ENCODE peak calls at places on chromosomes 1 and 21, in ten cellular contexts. Z, X, Q, C, J, O, A, K, Y and R are unnamed samples.

GRCh38 chr1:101683561-101683960 is 313.2 kb downstream of the OLFM3 start:
- DNase-seq in Z (peak), X (no peak), Q (no peak), C (no peak), J (no peak), O (no peak), A (no peak), K (no peak), Y (no peak), R (no peak)

GRCh38 chr1:19091539-19091938 is 118.5 kb downstream of the UBR4 start:
- DNase-seq in Z (no peak), X (no peak), Q (no peak), C (no peak), J (no peak), O (peak), A (no peak), K (no peak), Y (no peak), R (no peak)

GRCh38 chr1:38860464-38860816 is 868 bp upstream of the RRAGC start:
- DNase-seq in Z (no peak), X (peak), Q (no peak), C (no peak), J (no peak), O (peak), A (no peak), K (no peak), Y (no peak), R (no peak)

GRCh38 chr1:9275567-9276034 is 17.1 kb upstream of the SPSB1 start:
- DNase-seq in Z (peak), X (peak), Q (peak), C (no peak), J (no peak), O (peak), A (peak), K (no peak), Y (peak), R (peak)

GRCh38 chr1:119878171-119878570 is 18.1 kb downstream of the ADAM30 start:
- DNase-seq in Z (no peak), X (no peak), Q (no peak), C (no peak), J (no peak), O (no peak), A (no peak), K (no peak), Y (no peak), R (no peak)

GRCh38 chr1:87794788-87795614 is 466.3 kb downstream of the LMO4 start:
- DNase-seq in Z (peak), X (peak), Q (no peak), C (no peak), J (no peak), O (peak), A (no peak), K (no peak), Y (peak), R (no peak)

GRCh38 chr1:214563881-214564280 is 12.5 kb upstream of the PTPN14 start:
- DNase-seq in Z (no peak), X (no peak), Q (no peak), C (no peak), J (no peak), O (peak), A (no peak), K (no peak), Y (no peak), R (no peak)

GRCh38 chr1:51433269-51433971 is 85.6 kb downstream of the EPS15 start:
- DNase-seq in Z (no peak), X (peak), Q (no peak), C (no peak), J (no peak), O (no peak), A (no peak), K (no peak), Y (no peak), R (no peak)

GRCh38 chr1:223429313-223429731 is 36.1 kb downstream of the CCDC185 start:
- DNase-seq in Z (no peak), X (peak), Q (no peak), C (no peak), J (no peak), O (peak), A (no peak), K (peak), Y (no peak), R (no peak)

GRCh38 chr1:205998457-205999241 is 4.5 kb downstream of the RAB7B start:
- DNase-seq in Z (no peak), X (no peak), Q (no peak), C (no peak), J (peak), O (no peak), A (no peak), K (no peak), Y (no peak), R (no peak)

GRCh38 chr21:38859852-38860251 is 54.1 kb downstream of the ETS2 start:
- DNase-seq in Z (no peak), X (no peak), Q (no peak), C (no peak), J (no peak), O (peak), A (no peak), K (no peak), Y (no peak), R (no peak)

GRCh38 chr21:38861989-38862683 is 56.4 kb downstream of the ETS2 start:
- DNase-seq in Z (no peak), X (no peak), Q (no peak), C (no peak), J (no peak), O (no peak), A (no peak), K (no peak), Y (no peak), R (no peak)

GRCh38 chr21:38863291-38863690 is 57.6 kb downstream of the ETS2 start:
- DNase-seq in Z (no peak), X (no peak), Q (no peak), C (no peak), J (no peak), O (no peak), A (no peak), K (no peak), Y (no peak), R (no peak)

GRCh38 chr21:38861006-38861405 is 55.3 kb downstream of the ETS2 start:
- DNase-seq in Z (no peak), X (no peak), Q (no peak), C (peak), J (peak), O (no peak), A (no peak), K (peak), Y (no peak), R (no peak)

GRCh38 chr21:38863843-38864363 is 58.2 kb downstream of the ETS2 start:
- DNase-seq in Z (no peak), X (no peak), Q (no peak), C (no peak), J (no peak), O (no peak), A (no peak), K (no peak), Y (no peak), R (no peak)
- H3K27ac ChIP-seq in Z (no peak), X (no peak), Q (no peak), C (no peak), J (no peak), O (no peak), A (no peak), K (no peak), Y (no peak), R (no peak)

GRCh38 chr1:94621392-94621791 is 79.8 kb upstream of the F3 start:
- DNase-seq in Z (no peak), X (no peak), Q (no peak), C (no peak), J (no peak), O (peak), A (no peak), K (no peak), Y (no peak), R (no peak)
- H3K27ac ChIP-seq in Z (no peak), X (no peak), Q (no peak), C (no peak), J (no peak), O (peak), A (no peak), K (no peak), Y (no peak), R (no peak)

DNA sequence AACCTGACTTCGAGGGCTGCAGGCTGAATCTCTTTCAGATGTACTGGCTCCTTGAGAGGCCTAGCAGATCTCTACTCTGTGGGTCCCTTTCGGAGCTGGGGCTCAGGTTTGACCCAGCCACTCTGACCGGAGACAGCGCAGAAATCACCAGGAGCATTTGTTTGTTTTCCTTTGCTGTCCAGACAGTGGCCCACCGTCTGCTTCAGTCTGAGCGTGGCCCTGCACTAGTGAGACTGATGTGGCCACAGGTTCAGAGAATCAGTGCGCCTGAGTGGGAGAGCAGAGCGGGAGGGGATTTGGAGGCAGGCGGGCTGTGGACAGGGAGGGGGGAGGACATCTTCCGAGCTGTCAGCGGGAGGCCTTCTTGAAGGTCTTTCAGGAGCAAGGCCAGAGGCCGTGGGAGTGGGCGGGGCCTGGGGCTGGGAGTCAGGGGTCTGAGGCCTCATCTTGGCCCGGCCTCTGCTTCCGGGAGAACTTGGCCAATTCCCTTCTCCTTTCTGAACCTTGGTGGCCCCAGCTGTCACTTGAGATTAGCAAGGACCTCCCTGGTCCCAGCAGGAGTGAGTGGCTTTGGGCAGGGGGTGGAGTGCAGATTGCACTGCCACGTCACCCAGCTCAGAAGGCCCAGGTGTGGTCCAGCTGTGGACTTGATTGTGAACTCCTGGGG is 8.1 kb downstream of the TNFRSF1B start:
- DNase-seq in Z (peak), X (peak), Q (no peak), C (peak), J (peak), O (no peak), A (no peak), K (peak), Y (no peak), R (no peak)
- H3K27ac ChIP-seq in Z (no peak), X (peak), Q (peak), C (peak), J (peak), O (no peak), A (peak), K (peak), Y (no peak), R (peak)

GRCh38 chr1:160167580-160167979 is 16.2 kb downstream of the ATP1A4 start:
- DNase-seq in Z (peak), X (no peak), Q (no peak), C (no peak), J (no peak), O (peak), A (no peak), K (no peak), Y (no peak), R (no peak)

GRCh38 chr1:160166459-160166858 is 15.1 kb downstream of the ATP1A4 start:
- DNase-seq in Z (no peak), X (no peak), Q (no peak), C (no peak), J (no peak), O (no peak), A (no peak), K (no peak), Y (no peak), R (no peak)

GRCh38 chr1:160168016-160168415 is 16.6 kb downstream of the ATP1A4 start:
- DNase-seq in Z (no peak), X (peak), Q (no peak), C (no peak), J (no peak), O (no peak), A (no peak), K (no peak), Y (no peak), R (no peak)

GRCh38 chr1:160168609-160169369 is 17.4 kb downstream of the ATP1A4 start:
- DNase-seq in Z (no peak), X (no peak), Q (no peak), C (no peak), J (no peak), O (no peak), A (no peak), K (no peak), Y (no peak), R (no peak)

DNA sequence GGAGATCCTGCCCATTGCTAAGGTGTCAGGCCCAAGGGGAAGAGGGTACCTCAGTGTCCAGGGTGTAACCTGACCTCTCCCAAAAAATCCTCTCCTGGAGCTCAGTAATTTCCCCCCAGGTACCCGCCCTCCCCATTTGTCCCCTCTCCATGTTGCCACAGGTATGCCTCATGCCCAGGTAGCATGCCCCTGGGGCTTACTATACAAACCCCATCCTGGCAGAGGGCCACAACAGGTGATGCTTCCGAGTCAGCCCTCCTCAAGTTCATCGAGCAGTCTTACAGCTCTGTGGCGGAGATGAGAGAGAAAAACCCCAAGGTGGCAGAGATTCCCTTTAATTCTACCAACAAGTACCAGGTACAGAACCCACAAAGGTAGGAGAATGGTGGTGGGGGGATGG is 15.7 kb downstream of the ATP1A4 start:
- DNase-seq in Z (no peak), X (no peak), Q (no peak), C (no peak), J (no peak), O (no peak), A (no peak), K (no peak), Y (no peak), R (no peak)
- H3K27ac ChIP-seq in Z (peak), X (no peak), Q (no peak), C (no peak), J (no peak), O (no peak), A (no peak), K (no peak), Y (no peak), R (no peak)

GRCh38 chr1:172382406-172382805 is 38.1 kb upstream of the C1orf105 start:
- DNase-seq in Z (no peak), X (no peak), Q (no peak), C (no peak), J (no peak), O (no peak), A (no peak), K (no peak), Y (no peak), R (no peak)

GRCh38 chr1:172382949-172383348 is 37.5 kb upstream of the C1orf105 start:
- DNase-seq in Z (no peak), X (no peak), Q (no peak), C (no peak), J (no peak), O (no peak), A (no peak), K (no peak), Y (no peak), R (no peak)

GRCh38 chr1:172378109-172378755 is 42.3 kb upstream of the C1orf105 start:
- DNase-seq in Z (no peak), X (no peak), Q (no peak), C (no peak), J (no peak), O (no peak), A (no peak), K (no peak), Y (no peak), R (no peak)

GRCh38 chr1:172381981-172382380 is 38.5 kb upstream of the C1orf105 start:
- DNase-seq in Z (peak), X (no peak), Q (no peak), C (no peak), J (no peak), O (peak), A (no peak), K (no peak), Y (no peak), R (no peak)

DNA sequence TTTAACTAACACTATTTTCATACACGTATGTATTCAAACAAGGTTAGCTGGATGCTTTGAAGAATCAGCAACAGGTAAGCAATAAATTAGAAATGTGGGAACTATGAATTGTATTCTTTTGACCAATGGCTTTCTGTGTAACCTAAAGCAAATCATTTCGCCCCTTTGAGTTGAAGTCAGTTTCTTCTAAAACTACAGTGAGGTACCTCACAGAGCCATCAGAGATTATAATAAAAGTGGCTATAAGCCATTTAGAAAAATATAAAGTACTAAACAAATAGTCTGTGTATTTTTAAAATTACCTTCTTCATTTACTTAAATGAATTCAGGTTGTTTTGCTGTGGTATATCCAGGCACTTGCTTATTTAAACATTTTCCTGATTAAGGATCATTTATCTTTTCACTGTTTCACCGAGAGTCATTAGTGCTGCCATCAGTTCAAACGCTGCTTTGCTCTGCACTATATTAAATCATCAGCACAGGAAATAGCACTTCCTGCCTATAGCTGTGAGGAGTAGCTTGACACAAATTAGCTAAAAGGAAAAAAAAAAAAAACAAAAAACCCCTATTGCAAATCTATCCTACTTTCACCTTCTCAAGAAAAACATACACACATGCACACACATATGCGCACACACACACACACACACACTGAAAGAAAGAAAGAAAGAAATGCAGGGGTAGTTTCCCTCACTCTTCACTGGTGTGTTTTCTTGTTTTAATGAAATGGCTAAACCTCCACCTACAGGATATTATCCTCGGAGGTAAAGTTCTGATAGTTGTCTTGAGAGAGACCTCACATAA is 39.8 kb upstream of the C1orf105 start:
- DNase-seq in Z (no peak), X (no peak), Q (peak), C (no peak), J (no peak), O (no peak), A (peak), K (no peak), Y (no peak), R (no peak)
- H3K27ac ChIP-seq in Z (peak), X (no peak), Q (peak), C (no peak), J (no peak), O (no peak), A (no peak), K (no peak), Y (no peak), R (no peak)

GRCh38 chr1:228922722-228923376 is 187.6 kb downstream of the RHOU start:
- DNase-seq in Z (no peak), X (no peak), Q (no peak), C (no peak), J (no peak), O (no peak), A (no peak), K (no peak), Y (no peak), R (no peak)
- H3K27ac ChIP-seq in Z (no peak), X (no peak), Q (no peak), C (no peak), J (no peak), O (no peak), A (no peak), K (no peak), Y (no peak), R (no peak)

DNA sequence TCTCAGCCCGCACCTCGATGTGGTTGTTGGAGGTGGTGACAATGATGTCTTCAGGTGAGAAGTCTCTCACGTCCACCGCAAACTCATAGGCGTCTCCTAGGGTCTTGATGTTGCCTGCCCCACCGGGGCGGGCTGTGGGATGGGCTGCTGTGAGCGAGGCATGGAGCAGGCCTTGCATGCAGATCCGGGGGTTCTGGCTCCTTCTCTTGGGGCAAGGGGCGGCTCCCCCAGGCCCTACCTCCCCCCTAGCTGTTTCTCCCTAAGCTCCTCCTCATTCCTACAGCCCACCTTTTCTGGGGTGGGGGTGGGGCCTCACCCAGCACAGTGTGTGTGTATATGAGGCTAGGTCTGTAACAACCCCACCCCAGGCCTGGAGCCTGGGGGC is 775 bp downstream of the HSPB7 start:
- DNase-seq in Z (no peak), X (no peak), Q (no peak), C (no peak), J (no peak), O (no peak), A (no peak), K (no peak), Y (no peak), R (no peak)
- H3K27ac ChIP-seq in Z (peak), X (peak), Q (no peak), C (peak), J (peak), O (no peak), A (no peak), K (peak), Y (no peak), R (peak)

DNA sequence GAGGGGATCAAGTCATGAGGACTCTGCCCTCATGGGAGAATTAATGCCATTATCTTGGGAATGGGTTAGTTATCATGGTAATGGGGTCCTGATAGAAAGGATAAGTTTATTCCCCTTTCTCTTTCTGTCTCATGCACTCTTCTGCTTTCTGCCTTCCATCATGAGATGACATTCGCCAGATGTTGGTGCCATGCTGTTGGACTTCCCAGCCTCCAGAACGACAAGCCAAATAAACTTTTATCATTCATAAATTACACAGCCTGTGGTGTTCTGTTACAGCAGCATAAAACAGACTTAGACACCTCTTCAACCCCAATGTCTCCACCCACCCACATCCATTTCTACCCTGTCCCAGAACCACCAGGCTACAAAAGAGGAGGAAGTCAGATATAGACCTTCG is 11.9 kb upstream of the IGFN1 start:
- DNase-seq in Z (no peak), X (no peak), Q (no peak), C (no peak), J (no peak), O (no peak), A (no peak), K (no peak), Y (no peak), R (no peak)
- H3K27ac ChIP-seq in Z (no peak), X (no peak), Q (no peak), C (no peak), J (no peak), O (no peak), A (no peak), K (no peak), Y (no peak), R (no peak)